ENCODE peak calls at places on chromosome 18, in four cellular contexts. I is IMR-90, L is keratinocyte, Z is endothelial cell of umbilical vein. W is an unnamed sample.

GRCh38 chr18:10056506-10056905 is 142.7 kb downstream of the VAPA start:
- DNase-seq in I (no peak), L (no peak), Z (no peak), W (no peak)

GRCh38 chr18:10927290-10927979 is 221.9 kb downstream of the PIEZO2 start:
- DNase-seq in I (peak; percentile 89), L (no peak), Z (peak; percentile 88), W (no peak)

GRCh38 chr18:10285283-10285640 is 169.2 kb upstream of the APCDD1 start:
- DNase-seq in I (no peak), L (no peak), Z (peak; percentile 69), W (no peak)

GRCh38 chr18:58175122-58175687 is 131.2 kb downstream of the NEDD4L start:
- DNase-seq in I (no peak), L (no peak), Z (no peak), W (no peak)

GRCh38 chr18:46413684-46414083 is 243.3 kb downstream of the LOXHD1 start:
- DNase-seq in I (peak; percentile 5), L (no peak), Z (no peak), W (no peak)

GRCh38 chr18:75111673-75112485 is 97.1 kb downstream of the PTGR3 start:
- DNase-seq in I (peak; percentile 21), L (no peak), Z (no peak), W (no peak)

GRCh38 chr18:3623769-3624545 is 174.0 kb downstream of the TGIF1 start:
- DNase-seq in I (peak; percentile 98), L (peak; percentile 96), Z (peak; percentile 84), W (peak; percentile 83)

GRCh38 chr18:59961086-59961485 is 61.3 kb downstream of the PMAIP1 start:
- DNase-seq in I (no peak), L (no peak), Z (no peak), W (no peak)

GRCh38 chr18:61129001-61129400 is 204.2 kb upstream of the CDH20 start:
- DNase-seq in I (no peak), L (no peak), Z (no peak), W (no peak)

GRCh38 chr18:26206488-26206887 is 19.8 kb upstream of the TAF4B start:
- DNase-seq in I (no peak), L (no peak), Z (no peak), W (no peak)
- H3K9me1 ChIP-seq in I (no peaks in the 10 kb centered on the region), L (no peaks in the 10 kb centered on the region), Z (no peaks in the 10 kb centered on the region), W (no peaks in the 10 kb centered on the region)

GRCh38 chr18:32598144-32598543 is 127.5 kb upstream of the GAREM1 start:
- DNase-seq in I (no peak), L (no peak), Z (no peak), W (no peak)

GRCh38 chr18:32595735-32596134 is 125.1 kb upstream of the GAREM1 start:
- DNase-seq in I (no peak), L (no peak), Z (no peak), W (no peak)
- H3K9me1 ChIP-seq in I (no peaks in the 10 kb centered on the region), L (no peaks in the 10 kb centered on the region), Z (no peaks in the 10 kb centered on the region), W (no peaks in the 10 kb centered on the region)

GRCh38 chr18:76428396-76429261 is 66.4 kb downstream of the ZNF516 start:
- DNase-seq in I (peak; percentile 52), L (no peak), Z (no peak), W (no peak)

GRCh38 chr18:76429262-76430126 is 65.5 kb downstream of the ZNF516 start:
- DNase-seq in I (no peak), L (no peak), Z (no peak), W (no peak)

GRCh38 chr18:76425299-76426101 is 69.5 kb downstream of the ZNF516 start:
- DNase-seq in I (peak; percentile 52), L (no peak), Z (no peak), W (no peak)

GRCh38 chr18:76430636-76431035 is 64.4 kb downstream of the ZNF516 start:
- DNase-seq in I (peak; percentile 43), L (no peak), Z (no peak), W (no peak)

DNA sequence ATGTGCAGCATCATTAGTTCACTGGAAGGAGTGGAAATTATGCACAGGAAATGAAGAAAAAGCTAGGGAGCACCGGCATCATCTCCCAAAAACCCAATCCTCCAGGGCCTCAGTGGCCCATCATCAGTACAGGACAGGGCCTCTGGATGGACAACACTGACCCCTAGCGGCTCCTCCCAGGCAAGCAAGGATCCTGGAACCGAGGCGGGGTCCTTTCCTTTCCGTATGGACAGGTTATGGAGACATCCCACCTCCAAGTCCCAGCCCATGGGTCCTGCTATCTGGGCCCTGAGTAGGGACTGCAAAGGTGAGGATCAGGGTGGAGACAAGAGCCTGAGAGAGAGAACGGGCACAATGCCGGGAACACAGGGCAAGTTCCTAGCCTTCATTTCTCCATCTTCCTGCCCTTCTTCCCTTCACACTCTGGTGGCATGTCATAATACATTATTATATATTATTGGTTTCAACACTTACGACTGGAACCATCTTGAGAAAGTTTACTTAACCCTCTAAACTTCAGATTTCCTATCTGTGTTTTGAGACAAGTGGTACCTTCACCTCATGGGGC is 68.2 kb downstream of the ZNF516 start:
- DNase-seq in I (no peak), L (no peak), Z (no peak), W (peak; percentile 70)
- H3K9me1 ChIP-seq in I (peaks cover 18% of the 10 kb centered on the region), L (no peaks in the 10 kb centered on the region), Z (no peaks in the 10 kb centered on the region), W (no peaks in the 10 kb centered on the region)

GRCh38 chr18:27244259-27244658 is 59.2 kb upstream of the CHST9 start:
- DNase-seq in I (no peak), L (no peak), Z (no peak), W (no peak)
- H3K9me1 ChIP-seq in I (no peaks in the 10 kb centered on the region), L (no peaks in the 10 kb centered on the region), Z (no peaks in the 10 kb centered on the region), W (no peaks in the 10 kb centered on the region)

DNA sequence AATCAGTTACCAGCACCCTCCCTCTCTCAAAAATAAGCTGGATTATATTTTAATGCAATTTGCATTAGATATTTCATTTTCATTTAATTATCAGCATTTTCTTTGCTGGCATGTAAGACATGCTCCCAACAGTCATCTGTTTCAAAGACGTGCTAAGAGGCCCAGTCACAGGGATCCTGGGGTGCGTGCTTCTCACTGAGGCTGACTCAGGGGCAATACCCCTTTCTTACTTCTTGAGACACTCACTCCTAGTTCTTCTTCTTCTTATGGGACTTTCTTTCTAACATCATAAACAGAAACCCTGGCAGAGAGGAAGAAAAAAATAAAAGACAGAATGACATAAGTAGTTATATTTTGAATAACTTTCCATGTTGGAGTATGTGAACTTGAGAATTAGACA is 372.1 kb upstream of the MEX3C start:
- DNase-seq in I (no peak), L (no peak), Z (no peak), W (no peak)
- H3K9me1 ChIP-seq in I (no peaks in the 10 kb centered on the region), L (no peaks in the 10 kb centered on the region), Z (no peaks in the 10 kb centered on the region), W (no peaks in the 10 kb centered on the region)

GRCh38 chr18:27595121-27595848 is 410.2 kb upstream of the CHST9 start:
- DNase-seq in I (no peak), L (no peak), Z (no peak), W (no peak)
- H3K9me1 ChIP-seq in I (no peaks in the 10 kb centered on the region), L (no peaks in the 10 kb centered on the region), Z (no peaks in the 10 kb centered on the region), W (no peaks in the 10 kb centered on the region)